ENCODE peak calls at places on chromosomes 16 and 17, in seven cellular contexts. C is A673, X is omental fat pad, I is PC-3, K is endodermal cell, T is AG10803, Z is body of pancreas. N is an unnamed sample.

GRCh38 chr17:36188891-36189306 is 7.7 kb downstream of the CCL3L1 start:
- DNase-seq in Z (peak), X (no peak), K (peak), C (no peak), T (no peak), I (no peak), N (no peak)

GRCh38 chr16:49455991-49456745 is 82.6 kb downstream of the C16orf78 start:
- DNase-seq in I (no peak), X (peak), C (no peak), K (peak), Z (no peak), T (no peak), N (no peak)

GRCh38 chr16:50596762-50597450 is 48.7 kb downstream of the NKD1 start:
- DNase-seq in C (no peak), K (no peak), T (no peak), I (no peak), X (no peak), Z (no peak), N (no peak)

GRCh38 chr16:89366561-89367537 is 123.5 kb downstream of the ANKRD11 start:
- DNase-seq in T (no peak), K (no peak), I (no peak), Z (peak), X (no peak), C (no peak), N (no peak)

GRCh38 chr17:38685485-38685884 is 10.7 kb upstream of the EPOP start:
- DNase-seq in X (no peak), I (no peak), C (no peak), T (no peak), K (peak), Z (no peak), N (no peak)

GRCh38 chr17:36534117-36534880 is at the start of gene MYO19:
- DNase-seq in C (peak), I (peak), K (peak), T (peak), Z (peak), X (peak), N (peak)

GRCh38 chr17:39101139-39101538 is 50.3 kb downstream of the PLXDC1 start:
- DNase-seq in X (no peak), T (no peak), I (no peak), Z (no peak), C (no peak), K (no peak), N (no peak)

GRCh38 chr17:78358538-78359215 is 1.2 kb downstream of the SOCS3 start:
- DNase-seq in X (no peak), Z (no peak), C (peak), K (peak), I (no peak), T (peak), N (no peak)

GRCh38 chr16:11138769-11139623 is 117.0 kb downstream of the SOCS1 start:
- DNase-seq in T (peak), X (no peak), I (no peak), Z (no peak), C (peak), K (no peak), N (no peak)

GRCh38 chr17:10421946-10422542 is at the start of gene MYH8:
- DNase-seq in T (no peak), Z (no peak), K (no peak), C (no peak), X (no peak), I (no peak), N (no peak)

GRCh38 chr17:56751145-56751743 is 82.5 kb downstream of the C17orf67 start:
- DNase-seq in C (no peak), Z (no peak), T (no peak), I (peak), X (no peak), K (peak), N (no peak)
- TF ChIP-seq CTCF in C (no peak), Z (no peak), T (no peak), I (peak), X (no peak), K (peak), N (no peak)

DNA sequence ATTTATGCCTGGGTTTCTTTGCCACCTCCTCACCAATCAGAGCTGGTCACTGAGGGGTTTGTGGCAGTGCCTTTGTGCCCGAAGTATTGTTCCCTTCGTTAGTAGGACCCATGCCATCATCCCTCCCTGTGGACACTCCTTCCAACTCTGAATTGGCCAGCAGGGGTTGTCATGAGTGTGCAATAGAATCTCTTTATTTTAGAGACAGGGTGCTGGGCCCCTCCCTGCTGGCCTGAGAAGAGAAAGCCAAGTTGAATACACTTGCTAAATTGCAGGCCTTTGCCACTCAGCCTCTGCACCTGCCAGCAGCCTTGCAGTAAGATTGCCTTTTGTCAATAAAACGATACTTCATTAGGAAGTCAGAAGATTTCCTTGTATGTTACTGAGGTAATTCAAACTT is 40.7 kb upstream of the SLC12A3 start:
- DNase-seq in X (no peak), T (peak), C (peak), Z (peak), I (no peak), K (no peak), N (no peak)
- TF ChIP-seq CTCF in X (no peak), T (peak), C (peak), Z (peak), I (no peak), K (peak), N (no peak)

DNA sequence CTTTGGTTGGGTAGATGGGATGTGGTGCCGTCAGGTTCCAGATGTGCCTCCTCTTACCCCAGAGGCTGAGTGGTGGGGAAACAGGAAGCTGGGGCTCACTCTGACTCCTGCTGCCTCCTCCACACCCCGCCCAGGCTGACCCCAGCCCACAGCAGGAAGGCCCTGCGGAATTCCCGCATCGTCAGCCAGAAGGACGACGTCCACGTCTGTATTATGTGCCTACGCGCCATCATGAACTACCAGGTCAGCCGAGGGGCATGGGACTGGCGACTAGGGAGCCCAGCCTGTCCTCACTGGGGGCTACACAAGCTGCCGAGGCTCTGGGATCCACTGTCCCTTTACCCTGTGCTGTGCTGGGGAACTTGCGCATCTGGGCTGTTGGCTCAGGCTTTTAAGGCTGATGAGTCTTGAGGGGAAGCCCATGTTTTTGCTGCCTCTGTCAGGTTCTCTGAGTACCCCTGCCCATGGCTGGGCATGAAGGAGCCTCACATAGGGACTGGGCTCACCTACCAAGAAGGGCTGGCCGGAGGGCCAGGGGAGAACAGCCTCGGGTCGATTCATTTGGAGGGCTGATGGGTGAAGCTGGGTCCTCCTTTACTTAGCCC is 14.4 kb downstream of the FMNL1 start:
- DNase-seq in Z (no peak), C (no peak), T (no peak), X (no peak), I (no peak), K (no peak), N (no peak)
- TF ChIP-seq CTCF in Z (no peak), C (peak), T (no peak), X (no peak), I (peak), K (peak), N (peak)

DNA sequence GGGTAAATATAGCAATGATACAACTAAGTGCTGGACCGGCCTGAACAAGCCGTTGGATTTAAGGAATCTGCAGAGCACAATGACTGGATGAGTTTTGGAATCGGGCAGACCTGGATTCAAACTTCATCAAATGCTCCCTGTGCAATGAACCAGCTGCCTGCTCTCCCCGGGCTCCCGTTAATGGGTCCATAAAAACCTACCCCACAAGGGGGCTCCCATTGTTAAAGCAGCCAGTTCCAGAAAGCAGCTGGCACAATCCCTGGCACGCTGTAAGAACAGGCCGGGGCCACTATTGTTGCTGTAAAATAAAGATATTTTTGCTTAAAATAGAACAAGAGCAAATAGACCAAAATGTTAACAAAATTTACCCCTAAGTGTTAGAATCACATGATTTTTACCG is 131.9 kb downstream of the C16orf95 start:
- DNase-seq in T (no peak), C (peak), X (no peak), Z (no peak), I (no peak), K (no peak), N (no peak)
- TF ChIP-seq CTCF in T (peak), C (peak), X (no peak), Z (no peak), I (peak), K (peak), N (no peak)

GRCh38 chr17:55348749-55349354 is 72.8 kb downstream of the MMD start:
- DNase-seq in I (peak), C (peak), T (peak), Z (peak), X (no peak), K (peak), N (peak)
- TF ChIP-seq CTCF in I (peak), C (peak), T (peak), Z (peak), X (no peak), K (peak), N (peak)

GRCh38 chr16:3346041-3346440 is 9.6 kb upstream of the OR2C1 start:
- DNase-seq in Z (no peak), K (no peak), C (no peak), T (no peak), X (no peak), I (no peak), N (no peak)

GRCh38 chr16:3348547-3349167 is 7.0 kb upstream of the OR2C1 start:
- DNase-seq in I (no peak), K (no peak), C (no peak), X (no peak), Z (no peak), T (no peak), N (no peak)

GRCh38 chr16:3349175-3349574 is 6.5 kb upstream of the OR2C1 start:
- DNase-seq in X (no peak), Z (no peak), I (no peak), K (no peak), C (no peak), T (no peak), N (no peak)

GRCh38 chr16:3347586-3347985 is 8.1 kb upstream of the OR2C1 start:
- DNase-seq in I (no peak), Z (no peak), X (no peak), C (no peak), T (no peak), K (no peak), N (no peak)
- TF ChIP-seq CTCF in I (no peak), Z (no peak), X (no peak), C (no peak), T (no peak), K (no peak), N (no peak)

GRCh38 chr17:5019475-5019956 is 15.7 kb downstream of the SLC52A1 start:
- DNase-seq in T (no peak), C (peak), Z (no peak), I (peak), K (peak), X (no peak), N (no peak)
- TF ChIP-seq CTCF in T (no peak), C (peak), Z (peak), I (no peak), K (peak), X (no peak), N (no peak)

DNA sequence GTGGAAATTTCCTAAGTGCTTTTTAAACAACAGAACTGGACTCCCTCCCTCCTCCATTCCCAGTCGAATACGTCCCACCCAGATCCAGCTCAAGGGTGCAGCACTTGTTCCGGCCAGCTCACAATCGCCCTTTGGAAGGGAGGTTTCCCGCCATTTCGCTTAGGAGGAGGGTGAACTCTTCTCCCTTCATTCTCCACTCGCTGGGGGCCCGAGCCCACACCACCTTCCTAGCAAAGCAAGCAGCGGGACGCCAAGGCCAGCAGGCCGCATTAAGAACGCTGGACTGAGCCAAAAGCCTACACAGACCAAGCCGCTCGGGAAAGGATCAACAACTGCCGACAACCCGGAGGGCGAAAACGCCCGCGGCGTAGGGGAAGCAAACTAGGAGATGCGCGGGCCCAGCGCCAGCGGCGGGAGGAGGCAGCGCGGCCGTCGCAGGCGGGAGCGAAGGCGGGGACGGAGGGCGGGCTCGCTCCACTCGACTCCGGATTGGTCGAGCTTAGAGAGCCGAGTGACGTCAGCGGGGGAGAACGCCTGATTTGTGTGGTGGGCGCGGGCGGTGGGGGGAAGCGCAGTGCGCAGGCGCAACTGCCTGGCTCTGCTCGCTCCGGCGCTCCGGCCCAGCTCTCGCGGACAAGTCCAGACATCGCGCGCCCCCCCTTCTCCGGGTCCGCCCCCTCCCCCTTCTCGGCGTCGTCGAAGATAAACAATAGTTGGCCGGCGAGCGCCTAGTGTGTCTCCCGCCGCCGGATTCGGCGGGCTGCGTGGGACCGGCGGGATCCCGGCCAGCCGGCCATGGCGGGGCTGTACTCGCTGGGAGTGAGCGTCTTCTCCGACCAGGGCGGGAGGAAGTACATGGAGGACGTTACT is at the start of gene PPM1D:
- DNase-seq in K (peak), Z (peak), X (peak), T (peak), I (peak), C (peak), N (peak)
- TF ChIP-seq CTCF in K (no peak), Z (peak), X (no peak), T (no peak), I (no peak), C (no peak), N (no peak)

N was measured in mesothelial cell of epicardium.